ENCODE peak calls at places on chromosomes 4 and X, in five cellular contexts. G is GM12878, T is H1, F is K562, B is SK-N-SH. Q is an unnamed sample.

GRCh38 chr4:152115794-152116193 is 355.0 kb upstream of the GATB start:
- DNase-seq in T (no peak), B (no peak), F (no peak), G (no peak), Q (no peak)

GRCh38 chr4:109294006-109294405 is 8.5 kb downstream of the COL25A1 start:
- DNase-seq in G (no peak), B (peak; percentile 8), T (no peak), F (peak; percentile 48), Q (peak; percentile 15)

GRCh38 chr4:116108606-116109005 is 976.8 kb downstream of the TRAM1L1 start:
- DNase-seq in B (no peak), F (no peak), G (no peak), T (no peak), Q (peak; percentile 14)

GRCh38 chrX:119648421-119648775 is 42.2 kb upstream of the NKRF start:
- DNase-seq in B (no peak), G (no peak), F (no peak), T (no peak), Q (no peak)

GRCh38 chr4:79164961-79165610 is 160.8 kb downstream of the NAA11 start:
- DNase-seq in B (no peak), T (no peak), F (no peak), G (no peak), Q (no peak)

GRCh38 chr4:88600129-88600849 is 8.0 kb downstream of the HERC3 start:
- DNase-seq in B (no peak), G (no peak), F (no peak), T (no peak), Q (no peak)

GRCh38 chr4:128310266-128310697 is 22.7 kb upstream of the PGRMC2 start:
- DNase-seq in F (no peak), T (no peak), G (no peak), B (peak; percentile 65), Q (peak; percentile 55)

GRCh38 chr4:45741897-45742296 is 382.0 kb downstream of the GABRG1 start:
- DNase-seq in G (no peak), T (no peak), F (no peak), B (no peak), Q (peak; percentile 28)

GRCh38 chrX:42485621-42486020 is 292.3 kb downstream of the PPP1R2C start:
- DNase-seq in B (no peak), F (no peak), G (no peak), T (no peak), Q (no peak)

GRCh38 chrX:41240504-41240903 is 93.5 kb upstream of the DDX3X start:
- DNase-seq in B (no peak), T (no peak), G (no peak), F (no peak), Q (no peak)

GRCh38 chrX:150361777-150362351 is 1.3 kb upstream of the MAMLD1 start:
- DNase-seq in F (no peak), T (no peak), G (no peak), B (peak; percentile 40), Q (no peak)

GRCh38 chr4:108465886-108466491 is 154.4 kb upstream of the RPL34 start:
- DNase-seq in T (no peak), F (no peak), B (no peak), G (no peak), Q (no peak)

GRCh38 chr4:10281996-10282395 is 165.4 kb upstream of the WDR1 start:
- DNase-seq in G (no peak), F (no peak), T (no peak), B (no peak), Q (no peak)

GRCh38 chrX:7133036-7133412 is 14.5 kb upstream of the STS start:
- DNase-seq in F (peak; percentile 46), B (no peak), T (no peak), G (no peak), Q (no peak)

GRCh38 chrX:23554304-23554703 is 113.0 kb upstream of the PRDX4 start:
- DNase-seq in F (no peak), T (no peak), G (no peak), B (peak; percentile 10), Q (peak; percentile 6)

GRCh38 chr4:169846396-169846795 is 88.7 kb upstream of the HPF1 start:
- DNase-seq in F (no peak), B (no peak), G (no peak), T (no peak), Q (no peak)

GRCh38 chrX:1274786-1275185 is 6.2 kb downstream of the CSF2RA start:
- DNase-seq in B (no peak), G (no peak), T (no peak), F (no peak), Q (no peak)

GRCh38 chr4:84928089-84928488 is 38.4 kb downstream of the WDFY3 start:
- DNase-seq in G (no peak), F (no peak), B (no peak), T (no peak), Q (no peak)

GRCh38 chrX:150767475-150768131 is 74.4 kb downstream of the MTMR1 start:
- DNase-seq in G (no peak), T (no peak), B (no peak), F (peak; percentile 50), Q (no peak)

GRCh38 chr4:111952708-111953107 is 192.5 kb upstream of the FAM241A start:
- DNase-seq in G (no peak), T (no peak), B (no peak), F (no peak), Q (no peak)

GRCh38 chr4:52987401-52988056 is 125.4 kb downstream of the RASL11B start:
- DNase-seq in T (no peak), B (no peak), F (no peak), G (no peak), Q (no peak)

GRCh38 chrX:41332408-41332987 is 1.5 kb upstream of the DDX3X start:
- DNase-seq in G (no peak), B (no peak), T (no peak), F (no peak), Q (no peak)

GRCh38 chr4:33831667-33832066 is 2412.6 kb downstream of the ARAP2 start:
- DNase-seq in G (no peak), T (no peak), B (no peak), F (no peak), Q (no peak)

GRCh38 chr4:2059726-2060577 is 825 bp downstream of the NAT8L start:
- DNase-seq in T (no peak), B (peak; percentile 82), F (peak; percentile 59), G (no peak), Q (no peak)

GRCh38 chr4:168514249-168514852 is 17.5 kb downstream of the PALLD start:
- DNase-seq in T (no peak), B (peak; percentile 22), G (no peak), F (no peak), Q (peak; percentile 5)

GRCh38 chr4:162497564-162498167 is 333.9 kb upstream of the FSTL5 start:
- DNase-seq in T (no peak), B (peak; percentile 34), G (no peak), F (peak; percentile 5), Q (peak; percentile 30)

GRCh38 chr4:164357957-164358356 is 396.0 kb upstream of the SMIM31 start:
- DNase-seq in B (no peak), G (no peak), T (no peak), F (no peak), Q (no peak)

GRCh38 chrX:100995469-100995868 is 26.0 kb downstream of the ARL13A start:
- DNase-seq in T (no peak), B (no peak), G (no peak), F (peak; percentile 7), Q (peak; percentile 4)

GRCh38 chrX:116267511-116268040 is 97.0 kb downstream of the AGTR2 start:
- DNase-seq in F (no peak), T (no peak), G (no peak), B (no peak), Q (no peak)

GRCh38 chrX:69153060-69153730 is 12.1 kb downstream of the PJA1 start:
- DNase-seq in B (peak; percentile 15), T (no peak), F (no peak), G (no peak), Q (peak; percentile 34)

GRCh38 chrX:115972717-115973116 is 197.8 kb upstream of the AGTR2 start:
- DNase-seq in G (no peak), B (no peak), T (no peak), F (no peak), Q (no peak)

GRCh38 chr4:2560167-2560566 is 23.7 kb downstream of the FAM193A start:
- DNase-seq in G (no peak), T (no peak), F (no peak), B (no peak), Q (no peak)

GRCh38 chr4:77022581-77023133 is 53.1 kb downstream of the CCNI start:
- DNase-seq in G (no peak), B (peak; percentile 24), T (peak; percentile 27), F (no peak), Q (no peak)

GRCh38 chrX:43845776-43846175 is 36.5 kb downstream of the MAOB start:
- DNase-seq in T (no peak), G (no peak), F (no peak), B (no peak), Q (peak; percentile 29)

GRCh38 chr4:2849267-2850140 is 5.9 kb downstream of the ADD1 start:
- DNase-seq in F (no peak), B (no peak), T (no peak), G (no peak), Q (no peak)

GRCh38 chr4:18021720-18022571 is at the start of gene LCORL:
- DNase-seq in T (peak; percentile 89), F (peak; percentile 93), B (peak; percentile 92), G (peak; percentile 90), Q (peak; percentile 96)
- TF ChIP-seq EP300 in T (peak; percentile 31), F (peak; percentile 11), B (peak; percentile 6), G (no peak), Q (no peak)

GRCh38 chr4:143358923-143359694 is 22.4 kb downstream of the GAB1 start:
- DNase-seq in T (no peak), F (no peak), B (no peak), G (no peak), Q (no peak)

GRCh38 chr4:143355540-143356217 is 19.0 kb downstream of the GAB1 start:
- DNase-seq in G (no peak), B (no peak), T (no peak), F (no peak), Q (no peak)

GRCh38 chr4:143358419-143358818 is 21.7 kb downstream of the GAB1 start:
- DNase-seq in T (no peak), B (no peak), F (no peak), G (no peak), Q (no peak)

GRCh38 chr4:143356493-143356892 is 19.8 kb downstream of the GAB1 start:
- DNase-seq in T (no peak), B (no peak), F (no peak), G (no peak), Q (no peak)

GRCh38 chr4:143357161-143357845 is 20.6 kb downstream of the GAB1 start:
- DNase-seq in T (no peak), G (no peak), B (no peak), F (no peak), Q (no peak)
- H3K79me2 ChIP-seq in T (no peaks in the 10 kb centered on the region), G (no peaks in the 10 kb centered on the region), B (peaks cover 42% of the 10 kb centered on the region), F (peaks cover 90% of the 10 kb centered on the region), Q (peaks cover 39% of the 10 kb centered on the region)

DNA sequence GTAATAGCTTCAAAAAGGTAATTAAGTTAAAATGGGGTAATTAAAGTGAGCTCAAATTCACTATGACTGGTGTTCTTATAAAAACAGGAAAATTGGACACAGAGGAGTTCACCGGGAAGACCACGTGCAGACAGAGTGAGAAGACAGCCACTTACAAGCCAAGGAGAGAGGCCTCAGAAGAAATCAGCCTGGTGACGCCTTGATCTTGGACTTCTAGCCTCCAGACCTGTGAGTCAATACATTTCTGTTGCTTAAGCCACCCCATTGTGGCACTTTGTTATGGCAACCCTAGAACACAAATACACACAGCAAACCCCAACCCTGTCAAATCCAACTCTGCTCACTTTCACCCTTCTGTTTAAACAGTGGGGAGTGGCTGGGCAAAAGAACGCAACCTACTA is 4.1 kb upstream of the CD38 start:
- DNase-seq in T (no peak), B (no peak), G (no peak), F (no peak), Q (no peak)
- TF ChIP-seq EP300 in T (no peak), B (no peak), G (no peak), F (no peak), Q (no peak)

GRCh38 chr4:184811484-184812180 is 14.1 kb downstream of the ACSL1 start:
- DNase-seq in B (no peak), G (no peak), F (no peak), T (no peak), Q (no peak)
- H3K79me2 ChIP-seq in B (peaks cover 4% of the 10 kb centered on the region), G (peaks cover 77% of the 10 kb centered on the region), F (peaks cover 2% of the 10 kb centered on the region), T (no peaks in the 10 kb centered on the region), Q (peaks cover 3% of the 10 kb centered on the region)